ENCODE peak calls at places on chromosomes 4 and X, in six cellular contexts. S is NT2/D1, Y is HepG2, A is tibial nerve, L is fibroblast of lung, O is mesenchymal stem cell. R is an unnamed sample.
A peak's percentile ranks its signal among the peaks of the same experiment; 100 is the strongest.

GRCh38 chr4:110106946-110107325 is 91.5 kb downstream of the ELOVL6 start:
- DNase-seq in S (no peak), L (peak; percentile 81), Y (peak; percentile 60), A (no peak), O (peak; percentile 80), R (no peak)

GRCh38 chrX:96004386-96004785 is 680.3 kb upstream of the DIAPH2 start:
- DNase-seq in A (no peak), Y (no peak), O (peak; percentile 48), S (no peak), L (peak; percentile 58), R (no peak)

GRCh38 chrX:45801554-45801953 is 600.9 kb upstream of the DIPK2B start:
- DNase-seq in L (peak; percentile 40), A (no peak), O (peak; percentile 46), Y (no peak), S (no peak), R (no peak)

GRCh38 chr4:94962484-94962883 is 204.7 kb downstream of the BMPR1B start:
- DNase-seq in S (no peak), O (no peak), Y (no peak), A (no peak), L (no peak), R (no peak)

GRCh38 chr4:87236851-87237250 is 16.4 kb upstream of the KLHL8 start:
- DNase-seq in S (no peak), L (no peak), O (peak; percentile 9), Y (peak; percentile 11), A (no peak), R (no peak)

GRCh38 chr4:130288576-130288975 is 1192.6 kb downstream of the C4orf33 start:
- DNase-seq in O (no peak), A (no peak), L (no peak), S (no peak), Y (no peak), R (peak; percentile 8)

GRCh38 chrX:51614353-51614752 is 4.4 kb downstream of the CENPVL3 start:
- DNase-seq in O (peak; percentile 43), A (no peak), S (peak; percentile 13), L (peak; percentile 48), Y (peak; percentile 2), R (peak; percentile 19)

GRCh38 chr4:183920512-183920911 is 15.4 kb downstream of the STOX2 start:
- DNase-seq in A (no peak), Y (no peak), S (no peak), O (no peak), L (no peak), R (no peak)

GRCh38 chr4:14415146-14415545 is 587.1 kb upstream of the CPEB2 start:
- DNase-seq in S (no peak), O (peak; percentile 29), A (no peak), L (peak; percentile 26), Y (no peak), R (peak; percentile 9)

GRCh38 chr4:186074189-186074588 is 5.2 kb downstream of the TLR3 start:
- DNase-seq in S (no peak), Y (no peak), A (no peak), L (no peak), O (peak; percentile 18), R (no peak)

GRCh38 chr4:88108747-88109122 is 49.7 kb downstream of the ABCG2 start:
- DNase-seq in O (no peak), A (no peak), S (no peak), Y (no peak), L (peak; percentile 45), R (no peak)

GRCh38 chr4:8108261-8108660 is 50.4 kb downstream of the ABLIM2 start:
- DNase-seq in O (no peak), L (no peak), A (no peak), S (no peak), Y (no peak), R (no peak)

GRCh38 chr4:154205471-154205870 is 286.1 kb downstream of the DCHS2 start:
- DNase-seq in O (peak; percentile 52), A (no peak), Y (no peak), L (no peak), S (no peak), R (no peak)

GRCh38 chr4:188031751-188032150 is 36.2 kb downstream of the ZFP42 start:
- DNase-seq in L (no peak), S (no peak), Y (no peak), O (no peak), A (no peak), R (peak; percentile 69)

GRCh38 chr4:88705805-88706518 is 8.3 kb upstream of the NAP1L5 start:
- DNase-seq in A (no peak), L (peak; percentile 69), S (no peak), Y (no peak), O (peak; percentile 38), R (no peak)

GRCh38 chr4:86043755-86044592 is 315.9 kb downstream of the MAPK10 start:
- DNase-seq in A (no peak), O (peak; percentile 64), S (no peak), Y (peak; percentile 32), L (peak; percentile 42), R (no peak)

GRCh38 chr4:54930226-54930625 is 195.2 kb downstream of the KDR start:
- DNase-seq in Y (no peak), L (peak; percentile 87), A (no peak), S (no peak), O (no peak), R (no peak)

GRCh38 chr4:153521995-153522799 is 56.0 kb downstream of the TMEM131L start:
- DNase-seq in O (no peak), S (no peak), A (no peak), L (no peak), Y (no peak), R (peak; percentile 54)

GRCh38 chrX:120380699-120381098 is 18.8 kb downstream of the ATP1B4 start:
- DNase-seq in A (no peak), L (no peak), Y (peak; percentile 10), S (no peak), O (peak; percentile 0), R (peak; percentile 8)

DNA sequence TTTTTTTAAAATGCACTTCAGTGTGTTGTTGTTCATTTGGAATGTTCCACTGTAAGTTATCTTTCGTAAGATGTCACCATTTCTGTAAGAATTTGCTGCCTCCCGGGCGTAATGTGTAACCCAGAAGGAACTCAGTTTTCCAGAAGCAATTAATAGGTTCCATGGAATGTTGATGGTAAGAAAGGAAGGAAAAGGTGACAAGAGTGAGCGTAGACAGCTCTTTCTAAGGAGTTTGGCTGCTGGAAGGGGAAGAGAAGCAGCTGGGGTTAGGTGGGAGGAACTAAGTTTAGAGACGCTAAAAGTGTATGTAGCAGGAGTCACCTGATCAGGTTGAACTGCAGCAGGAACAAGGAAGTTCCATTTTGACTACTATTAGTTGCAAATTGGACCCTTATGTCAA is 35.9 kb downstream of the PNMA5 start:
- DNase-seq in O (no peak), S (no peak), L (peak; percentile 31), Y (no peak), A (no peak), R (no peak)
- H3K4me3 ChIP-seq in O (peak overlapping the region; percentile 63), S (no peak overlapping the region), L (no peak overlapping the region), Y (no peak overlapping the region), A (peak overlapping the region; percentile 19), R (no peak overlapping the region)

GRCh38 chr4:48103483-48104139 is 30.4 kb downstream of the TXK start:
- DNase-seq in A (no peak), S (no peak), Y (no peak), L (no peak), O (no peak), R (no peak)
- H3K36me3 ChIP-seq in A (no peaks in the 10 kb centered on the region), S (no peaks in the 10 kb centered on the region), Y (no peaks in the 10 kb centered on the region), L (no peaks in the 10 kb centered on the region), O (no peaks in the 10 kb centered on the region), R (no peaks in the 10 kb centered on the region)

DNA sequence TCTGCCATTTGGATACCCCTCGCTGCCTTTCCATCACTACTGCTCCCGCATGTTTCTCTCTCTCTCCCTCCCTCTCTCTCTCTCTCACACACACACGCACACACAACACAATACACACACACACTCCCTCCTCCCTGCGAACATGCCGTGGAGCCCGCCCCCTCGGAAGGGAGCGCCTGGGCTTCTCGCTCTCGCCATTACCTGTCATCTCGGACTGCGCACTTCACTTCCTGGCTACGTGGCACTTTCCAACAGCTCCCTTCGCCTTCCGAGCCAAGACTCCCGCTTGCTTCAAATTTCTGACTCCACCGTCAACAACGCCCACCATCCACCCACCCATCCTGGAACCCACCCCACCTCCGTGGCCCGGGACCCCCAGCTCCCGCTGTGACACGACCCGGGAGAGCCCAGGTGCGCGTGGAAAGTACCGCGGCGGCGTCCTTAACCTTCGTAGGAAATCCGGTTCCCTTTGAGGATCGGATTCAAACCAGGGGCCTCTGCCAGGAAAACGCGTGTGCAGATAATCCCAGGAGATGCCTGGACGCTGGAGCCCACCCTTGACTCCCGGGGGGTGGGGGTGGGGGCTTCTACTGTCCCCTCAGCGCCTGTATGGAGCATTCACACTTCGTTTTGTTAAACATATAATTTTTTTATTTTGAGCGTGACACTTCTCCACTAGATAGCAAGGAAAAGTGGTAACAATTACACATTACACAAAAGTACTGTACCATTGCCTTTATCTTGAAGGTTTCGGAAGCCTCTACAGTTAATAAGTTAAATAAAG is 12.5 kb downstream of the ARX start:
- DNase-seq in A (no peak), S (no peak), L (no peak), Y (no peak), O (no peak), R (peak; percentile 87)
- H3K27me3 ChIP-seq in A (peaks cover 90% of the 10 kb centered on the region), S (peaks cover 85% of the 10 kb centered on the region), L (peaks cover 34% of the 10 kb centered on the region), Y (peaks cover 2% of the 10 kb centered on the region), O (peaks cover 41% of the 10 kb centered on the region), R (peaks cover 92% of the 10 kb centered on the region)

DNA sequence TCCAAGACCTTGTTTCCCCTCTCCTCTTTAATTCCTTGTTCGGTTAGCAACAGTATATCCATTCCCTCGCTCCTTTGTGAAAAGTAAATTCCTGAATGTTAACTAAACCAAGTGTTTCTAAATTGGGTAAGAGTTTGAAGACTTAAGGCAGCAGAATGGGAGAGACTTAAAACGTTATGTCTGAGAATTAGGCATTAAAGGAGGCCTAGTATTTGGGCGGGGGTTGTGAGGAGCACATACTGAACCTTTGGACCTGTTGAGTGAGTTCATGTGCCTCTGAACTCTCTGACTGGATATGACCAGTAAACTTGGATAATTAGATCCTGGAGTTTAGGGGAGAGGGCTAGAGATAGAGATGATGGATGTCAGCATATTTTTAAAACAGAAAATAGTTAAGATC is 1.2 kb downstream of the MSMO1 start:
- DNase-seq in A (no peak), Y (peak; percentile 64), S (no peak), O (no peak), L (no peak), R (no peak)
- H3K4me3 ChIP-seq in A (peak overlapping the region; percentile 83), Y (peak overlapping the region; percentile 78), S (peak overlapping the region; percentile 99), O (peak overlapping the region; percentile 99), L (peak overlapping the region; percentile 90), R (peak overlapping the region; percentile 84)